ENCODE peak calls at places on chromosomes 4 and X, in four cellular contexts. One of them, this sample, is unnamed.

GRCh38 chr4:160537681-160538080 is 1434.8 kb downstream of the RAPGEF2 start:
- DNase-seq in nucleus accumbens: no peak
- DNase-seq in mesendoderm: no peak
- DNase-seq in NCI-H1105: no peak
- DNase-seq in this sample: no peak

GRCh38 chr4:37535872-37536271 is 150.3 kb downstream of the RELL1 start:
- DNase-seq in nucleus accumbens: no peak
- DNase-seq in mesendoderm: no peak
- DNase-seq in NCI-H1105: no peak
- DNase-seq in this sample: no peak

GRCh38 chrX:77742788-77743476 is 43.1 kb downstream of the ATRX start:
- DNase-seq in nucleus accumbens: no peak
- DNase-seq in mesendoderm: no peak
- DNase-seq in NCI-H1105: no peak
- DNase-seq in this sample: peak; percentile 40

GRCh38 chr4:40152642-40153041 is 44.2 kb upstream of the RHOH start:
- DNase-seq in nucleus accumbens: no peak
- DNase-seq in mesendoderm: no peak
- DNase-seq in NCI-H1105: no peak
- DNase-seq in this sample: no peak

GRCh38 chr4:87985097-87985886 is 9.8 kb downstream of the SPP1 start:
- DNase-seq in nucleus accumbens: peak; percentile 28
- DNase-seq in mesendoderm: peak; percentile 86
- DNase-seq in NCI-H1105: peak; percentile 18
- DNase-seq in this sample: peak; percentile 62

GRCh38 chr4:3241905-3242304 is 7.1 kb upstream of the MSANTD1 start:
- DNase-seq in nucleus accumbens: no peak
- DNase-seq in mesendoderm: no peak
- DNase-seq in NCI-H1105: no peak
- DNase-seq in this sample: no peak

GRCh38 chrX:2627272-2627867 is 63.7 kb upstream of the CD99 start:
- DNase-seq in nucleus accumbens: no peak
- DNase-seq in mesendoderm: peak; percentile 80
- DNase-seq in NCI-H1105: no peak
- DNase-seq in this sample: peak; percentile 43

GRCh38 chr4:22593933-22594332 is 78.1 kb upstream of the ADGRA3 start:
- DNase-seq in nucleus accumbens: no peak
- DNase-seq in mesendoderm: no peak
- DNase-seq in NCI-H1105: no peak
- DNase-seq in this sample: no peak

GRCh38 chr4:153169811-153170210 is 34.4 kb upstream of the TRIM2 start:
- DNase-seq in nucleus accumbens: peak; percentile 66
- DNase-seq in mesendoderm: no peak
- DNase-seq in NCI-H1105: no peak
- DNase-seq in this sample: no peak

GRCh38 chr4:47531241-47531953 is 46.3 kb downstream of the ATP10D start:
- DNase-seq in nucleus accumbens: no peak
- DNase-seq in mesendoderm: peak; percentile 87
- DNase-seq in NCI-H1105: no peak
- DNase-seq in this sample: peak; percentile 73

GRCh38 chrX:136209016-136209738 is 42.0 kb downstream of the MAP7D3 start:
- DNase-seq in nucleus accumbens: no peak
- DNase-seq in mesendoderm: peak; percentile 54
- DNase-seq in NCI-H1105: no peak
- DNase-seq in this sample: peak; percentile 62